ENCODE peak calls at places on chromosomes 13 and 19, in eight cellular contexts. One of them, this sample, is unnamed.

GRCh38 chr19:11364935-11365334 is 9.5 kb upstream of the SWSAP1 start:
- DNase-seq in adrenal gland: no peak
- DNase-seq in IMR-90: no peak
- DNase-seq in body of pancreas: no peak
- DNase-seq in tibial nerve: no peak
- DNase-seq in H1: no peak
- DNase-seq in NB4: no peak
- DNase-seq in HCT116: no peak
- DNase-seq in this sample: no peak

GRCh38 chr13:32147976-32148375 is 116.4 kb downstream of the FRY start:
- DNase-seq in adrenal gland: no peak
- DNase-seq in IMR-90: no peak
- DNase-seq in H1: no peak
- DNase-seq in tibial nerve: no peak
- DNase-seq in NB4: no peak
- DNase-seq in HCT116: no peak
- DNase-seq in body of pancreas: no peak
- DNase-seq in this sample: no peak

GRCh38 chr13:114007566-114007965 is 33.7 kb upstream of the C13orf46 start:
- DNase-seq in body of pancreas: no peak
- DNase-seq in H1: no peak
- DNase-seq in adrenal gland: no peak
- DNase-seq in tibial nerve: no peak
- DNase-seq in IMR-90: no peak
- DNase-seq in HCT116: no peak
- DNase-seq in NB4: no peak
- DNase-seq in this sample: no peak

GRCh38 chr19:48354332-48354992 is 9.3 kb downstream of the TMEM143 start:
- DNase-seq in HCT116: peak
- DNase-seq in NB4: peak
- DNase-seq in body of pancreas: peak
- DNase-seq in H1: no peak
- DNase-seq in IMR-90: peak
- DNase-seq in adrenal gland: no peak
- DNase-seq in tibial nerve: no peak
- DNase-seq in this sample: no peak

GRCh38 chr19:19063183-19064097 is at the start of gene SLC25A42:
- DNase-seq in IMR-90: peak
- DNase-seq in body of pancreas: peak
- DNase-seq in NB4: peak
- DNase-seq in adrenal gland: peak
- DNase-seq in H1: peak
- DNase-seq in tibial nerve: peak
- DNase-seq in HCT116: peak
- DNase-seq in this sample: peak

GRCh38 chr13:60356970-60357369 is 40.0 kb upstream of the TDRD3 start:
- DNase-seq in body of pancreas: no peak
- DNase-seq in NB4: no peak
- DNase-seq in H1: no peak
- DNase-seq in tibial nerve: no peak
- DNase-seq in adrenal gland: no peak
- DNase-seq in IMR-90: no peak
- DNase-seq in HCT116: no peak
- DNase-seq in this sample: no peak

GRCh38 chr13:70817571-70817970 is 709.3 kb upstream of the KLHL1 start:
- DNase-seq in NB4: no peak
- DNase-seq in H1: no peak
- DNase-seq in tibial nerve: no peak
- DNase-seq in body of pancreas: no peak
- DNase-seq in HCT116: no peak
- DNase-seq in IMR-90: peak
- DNase-seq in adrenal gland: no peak
- DNase-seq in this sample: no peak

GRCh38 chr19:30070970-30071632 is 129.1 kb downstream of the URI1 start:
- DNase-seq in IMR-90: no peak
- DNase-seq in H1: no peak
- DNase-seq in NB4: no peak
- DNase-seq in adrenal gland: no peak
- DNase-seq in HCT116: no peak
- DNase-seq in body of pancreas: no peak
- DNase-seq in tibial nerve: no peak
- DNase-seq in this sample: no peak

GRCh38 chr19:10836478-10837325 is 690 bp upstream of the TMED1 start:
- DNase-seq in H1: no peak
- DNase-seq in NB4: peak
- DNase-seq in HCT116: peak
- DNase-seq in IMR-90: no peak
- DNase-seq in body of pancreas: peak
- DNase-seq in adrenal gland: peak
- DNase-seq in tibial nerve: peak
- DNase-seq in this sample: no peak

GRCh38 chr19:40365613-40366401 is 17.3 kb downstream of the PLD3 start:
- DNase-seq in tibial nerve: peak
- DNase-seq in H1: peak
- DNase-seq in adrenal gland: peak
- DNase-seq in NB4: peak
- DNase-seq in body of pancreas: peak
- DNase-seq in HCT116: no peak
- DNase-seq in IMR-90: peak
- DNase-seq in this sample: peak

GRCh38 chr13:25501231-25501630 is 129.5 kb downstream of the ATP8A2 start:
- DNase-seq in IMR-90: no peak
- DNase-seq in tibial nerve: no peak
- DNase-seq in NB4: no peak
- DNase-seq in H1: no peak
- DNase-seq in body of pancreas: no peak
- DNase-seq in adrenal gland: no peak
- DNase-seq in HCT116: no peak
- DNase-seq in this sample: no peak

GRCh38 chr13:84400711-84401110 is 518.4 kb upstream of the SLITRK1 start:
- DNase-seq in tibial nerve: no peak
- DNase-seq in HCT116: no peak
- DNase-seq in adrenal gland: no peak
- DNase-seq in H1: no peak
- DNase-seq in body of pancreas: no peak
- DNase-seq in IMR-90: peak
- DNase-seq in NB4: no peak
- DNase-seq in this sample: peak

GRCh38 chr13:90502143-90502542 is 845.3 kb upstream of the MIR17HG start:
- DNase-seq in H1: no peak
- DNase-seq in HCT116: no peak
- DNase-seq in IMR-90: no peak
- DNase-seq in adrenal gland: no peak
- DNase-seq in NB4: no peak
- DNase-seq in body of pancreas: peak
- DNase-seq in tibial nerve: no peak
- DNase-seq in this sample: no peak

GRCh38 chr19:34319785-34320184 is 45.2 kb upstream of the GPI start:
- DNase-seq in H1: no peak
- DNase-seq in adrenal gland: no peak
- DNase-seq in tibial nerve: no peak
- DNase-seq in IMR-90: peak
- DNase-seq in NB4: no peak
- DNase-seq in HCT116: no peak
- DNase-seq in body of pancreas: no peak
- DNase-seq in this sample: no peak

GRCh38 chr19:55118401-55118991 is 1.1 kb upstream of the PPP1R12C start:
- DNase-seq in NB4: peak
- DNase-seq in body of pancreas: peak
- DNase-seq in IMR-90: no peak
- DNase-seq in tibial nerve: no peak
- DNase-seq in HCT116: no peak
- DNase-seq in adrenal gland: peak
- DNase-seq in H1: peak
- DNase-seq in this sample: no peak

GRCh38 chr13:39451301-39451700 is 151.7 kb downstream of the LHFPL6 start:
- DNase-seq in H1: no peak
- DNase-seq in adrenal gland: peak
- DNase-seq in IMR-90: peak
- DNase-seq in NB4: peak
- DNase-seq in HCT116: no peak
- DNase-seq in tibial nerve: no peak
- DNase-seq in body of pancreas: no peak
- DNase-seq in this sample: no peak

GRCh38 chr13:80276371-80277289 is 64.3 kb downstream of the SPRY2 start:
- DNase-seq in body of pancreas: no peak
- DNase-seq in IMR-90: peak
- DNase-seq in HCT116: no peak
- DNase-seq in NB4: peak
- DNase-seq in adrenal gland: no peak
- DNase-seq in tibial nerve: no peak
- DNase-seq in H1: no peak
- DNase-seq in this sample: no peak

GRCh38 chr19:10419200-10419645 is 1.1 kb upstream of the PDE4A start:
- DNase-seq in tibial nerve: no peak
- DNase-seq in HCT116: no peak
- DNase-seq in adrenal gland: no peak
- DNase-seq in body of pancreas: no peak
- DNase-seq in H1: no peak
- DNase-seq in IMR-90: no peak
- DNase-seq in NB4: peak
- DNase-seq in this sample: no peak

GRCh38 chr19:42606660-42607351 is 12.1 kb upstream of the CEACAM8 start:
- DNase-seq in tibial nerve: no peak
- DNase-seq in body of pancreas: peak
- DNase-seq in H1: peak
- DNase-seq in HCT116: peak
- DNase-seq in NB4: peak
- DNase-seq in IMR-90: peak
- DNase-seq in adrenal gland: peak
- DNase-seq in this sample: peak

GRCh38 chr13:43087960-43088580 is 64.7 kb downstream of the DNAJC15 start:
- DNase-seq in NB4: no peak
- DNase-seq in adrenal gland: no peak
- DNase-seq in H1: no peak
- DNase-seq in tibial nerve: no peak
- DNase-seq in body of pancreas: no peak
- DNase-seq in HCT116: no peak
- DNase-seq in IMR-90: peak
- DNase-seq in this sample: no peak

GRCh38 chr13:110949628-110950027 is 34.8 kb upstream of the ANKRD10 start:
- DNase-seq in H1: no peak
- DNase-seq in HCT116: no peak
- DNase-seq in body of pancreas: no peak
- DNase-seq in adrenal gland: no peak
- DNase-seq in tibial nerve: no peak
- DNase-seq in IMR-90: no peak
- DNase-seq in NB4: peak
- DNase-seq in this sample: no peak

GRCh38 chr19:46731584-46731983 is 14.3 kb upstream of the FKRP start:
- DNase-seq in tibial nerve: no peak
- DNase-seq in IMR-90: no peak
- DNase-seq in H1: no peak
- DNase-seq in body of pancreas: no peak
- DNase-seq in HCT116: no peak
- DNase-seq in NB4: peak
- DNase-seq in adrenal gland: no peak
- DNase-seq in this sample: no peak

GRCh38 chr13:93716623-93717022 is 490.0 kb downstream of the GPC6 start:
- DNase-seq in IMR-90: peak
- DNase-seq in NB4: no peak
- DNase-seq in body of pancreas: no peak
- DNase-seq in tibial nerve: no peak
- DNase-seq in HCT116: no peak
- DNase-seq in adrenal gland: no peak
- DNase-seq in H1: no peak
- DNase-seq in this sample: no peak

GRCh38 chr19:13952154-13953020 is at the start of gene DCAF15:
- DNase-seq in body of pancreas: peak
- DNase-seq in HCT116: peak
- DNase-seq in IMR-90: peak
- DNase-seq in NB4: peak
- DNase-seq in adrenal gland: peak
- DNase-seq in tibial nerve: peak
- DNase-seq in H1: peak
- DNase-seq in this sample: peak
- TF ChIP-seq POLR2A in body of pancreas: peak
- TF ChIP-seq POLR2A in HCT116: peak
- TF ChIP-seq POLR2A in IMR-90: peak
- TF ChIP-seq POLR2A in NB4: peak
- TF ChIP-seq POLR2A in adrenal gland: peak
- TF ChIP-seq POLR2A in tibial nerve: no peak
- TF ChIP-seq POLR2A in H1: peak
- TF ChIP-seq POLR2A in this sample: peak

GRCh38 chr19:1168877-1169791 is 4.9 kb downstream of the SBNO2 start:
- DNase-seq in adrenal gland: peak
- DNase-seq in HCT116: no peak
- DNase-seq in body of pancreas: peak
- DNase-seq in H1: no peak
- DNase-seq in IMR-90: peak
- DNase-seq in tibial nerve: no peak
- DNase-seq in NB4: no peak
- DNase-seq in this sample: peak
- TF ChIP-seq POLR2A in adrenal gland: peak
- TF ChIP-seq POLR2A in HCT116: no peak
- TF ChIP-seq POLR2A in body of pancreas: peak
- TF ChIP-seq POLR2A in H1: no peak
- TF ChIP-seq POLR2A in IMR-90: peak
- TF ChIP-seq POLR2A in tibial nerve: no peak
- TF ChIP-seq POLR2A in NB4: no peak
- TF ChIP-seq POLR2A in this sample: peak

GRCh38 chr13:26707122-26708006 is 53.2 kb downstream of the GPR12 start:
- DNase-seq in IMR-90: peak
- DNase-seq in body of pancreas: peak
- DNase-seq in tibial nerve: no peak
- DNase-seq in H1: no peak
- DNase-seq in HCT116: peak
- DNase-seq in adrenal gland: peak
- DNase-seq in NB4: peak
- DNase-seq in this sample: peak
- TF ChIP-seq POLR2A in IMR-90: no peak
- TF ChIP-seq POLR2A in body of pancreas: no peak
- TF ChIP-seq POLR2A in tibial nerve: no peak
- TF ChIP-seq POLR2A in H1: no peak
- TF ChIP-seq POLR2A in HCT116: no peak
- TF ChIP-seq POLR2A in adrenal gland: no peak
- TF ChIP-seq POLR2A in NB4: no peak
- TF ChIP-seq POLR2A in this sample: no peak

GRCh38 chr19:16088985-16089846 is 12.9 kb downstream of the TPM4 start:
- DNase-seq in tibial nerve: no peak
- DNase-seq in body of pancreas: peak
- DNase-seq in NB4: no peak
- DNase-seq in adrenal gland: no peak
- DNase-seq in HCT116: no peak
- DNase-seq in IMR-90: no peak
- DNase-seq in H1: no peak
- DNase-seq in this sample: no peak

GRCh38 chr19:16085115-16085514 is 8.8 kb downstream of the TPM4 start:
- DNase-seq in adrenal gland: no peak
- DNase-seq in NB4: peak
- DNase-seq in body of pancreas: no peak
- DNase-seq in IMR-90: peak
- DNase-seq in HCT116: no peak
- DNase-seq in tibial nerve: no peak
- DNase-seq in H1: no peak
- DNase-seq in this sample: no peak

GRCh38 chr19:16088351-16088984 is 12.2 kb downstream of the TPM4 start:
- DNase-seq in H1: no peak
- DNase-seq in adrenal gland: peak
- DNase-seq in tibial nerve: no peak
- DNase-seq in body of pancreas: peak
- DNase-seq in IMR-90: no peak
- DNase-seq in NB4: no peak
- DNase-seq in HCT116: no peak
- DNase-seq in this sample: no peak

GRCh38 chr19:16087940-16088339 is 11.6 kb downstream of the TPM4 start:
- DNase-seq in H1: no peak
- DNase-seq in NB4: no peak
- DNase-seq in IMR-90: no peak
- DNase-seq in adrenal gland: no peak
- DNase-seq in HCT116: no peak
- DNase-seq in body of pancreas: no peak
- DNase-seq in tibial nerve: no peak
- DNase-seq in this sample: no peak

GRCh38 chr19:16084067-16084685 is 7.9 kb downstream of the TPM4 start:
- DNase-seq in H1: no peak
- DNase-seq in IMR-90: no peak
- DNase-seq in adrenal gland: no peak
- DNase-seq in tibial nerve: no peak
- DNase-seq in NB4: peak
- DNase-seq in HCT116: no peak
- DNase-seq in body of pancreas: no peak
- DNase-seq in this sample: no peak
- TF ChIP-seq POLR2A in H1: peak
- TF ChIP-seq POLR2A in IMR-90: no peak
- TF ChIP-seq POLR2A in adrenal gland: no peak
- TF ChIP-seq POLR2A in tibial nerve: no peak
- TF ChIP-seq POLR2A in NB4: no peak
- TF ChIP-seq POLR2A in HCT116: no peak
- TF ChIP-seq POLR2A in body of pancreas: no peak
- TF ChIP-seq POLR2A in this sample: no peak